ENCODE peak calls at places on chromosomes 7 and 10, in seven cellular contexts. U is adipocyte, T is NCI-H1694, M is Daoy, E is IMR-90, O is M059J, J is left colon. L is an unnamed sample.

GRCh38 chr7:502296-502695 is 17.4 kb downstream of the PDGFA start:
- DNase-seq in O (no peak), U (no peak), T (no peak), M (no peak), E (no peak), J (no peak), L (no peak)

GRCh38 chr7:93851536-93851935 is 39.0 kb downstream of the TFPI2 start:
- DNase-seq in E (peak), M (no peak), T (no peak), J (no peak), O (peak), U (peak), L (no peak)

GRCh38 chr10:60731134-60731883 is 47.0 kb upstream of the CDK1 start:
- DNase-seq in M (no peak), U (no peak), J (peak), O (no peak), T (no peak), E (no peak), L (no peak)

GRCh38 chr7:18337023-18337422 is 158.5 kb upstream of the HDAC9 start:
- DNase-seq in E (no peak), O (no peak), T (no peak), M (no peak), J (no peak), U (no peak), L (no peak)

GRCh38 chr10:132374176-132374575 is 22.8 kb upstream of the PWWP2B start:
- DNase-seq in E (no peak), T (no peak), O (no peak), J (no peak), M (no peak), U (no peak), L (no peak)

GRCh38 chr10:3102721-3103410 is 35.5 kb downstream of the PFKP start:
- DNase-seq in J (no peak), O (peak), E (peak), T (no peak), U (no peak), M (no peak), L (no peak)

GRCh38 chr10:34078798-34079470 is 736.2 kb downstream of the PARD3 start:
- DNase-seq in M (peak), J (no peak), U (peak), E (no peak), T (no peak), O (peak), L (no peak)

GRCh38 chr10:49001861-49002675 is 62.4 kb upstream of the LRRC18 start:
- DNase-seq in U (no peak), J (no peak), E (no peak), T (no peak), M (no peak), O (no peak), L (no peak)

GRCh38 chr7:129832282-129832681 is 120.5 kb downstream of the UBE2H start:
- DNase-seq in O (no peak), M (peak), U (no peak), E (no peak), J (no peak), T (no peak), L (no peak)

GRCh38 chr10:95275726-95276366 is 15.0 kb downstream of the PDLIM1 start:
- DNase-seq in E (peak), T (no peak), O (peak), U (peak), M (peak), J (no peak), L (no peak)

GRCh38 chr7:50721160-50721559 is 61.5 kb downstream of the GRB10 start:
- DNase-seq in J (no peak), U (no peak), O (peak), M (no peak), E (no peak), T (no peak), L (no peak)

GRCh38 chr7:129368389-129368986 is 65.7 kb upstream of the STRIP2 start:
- DNase-seq in E (no peak), U (no peak), M (no peak), T (no peak), J (no peak), O (no peak), L (no peak)

L was measured in A673.